ENCODE peak calls at places on chromosomes 7 and 10, in four cellular contexts. One of them, this sample, is unnamed.

GRCh38 chr10:21172774-21173432 is 275.8 kb upstream of the NEBL start:
- DNase-seq in NCI-H2081 treated with DMSO at 0.1 percent for 48 hours: no peak
- DNase-seq in astrocyte of the spinal cord: no peak
- DNase-seq in dorsolateral prefrontal cortex: peak
- DNase-seq in this sample: peak

GRCh38 chr7:131249003-131249402 is 78.7 kb upstream of the MKLN1 start:
- DNase-seq in NCI-H2081 treated with DMSO at 0.1 percent for 48 hours: no peak
- DNase-seq in astrocyte of the spinal cord: peak
- DNase-seq in dorsolateral prefrontal cortex: no peak
- DNase-seq in this sample: peak

GRCh38 chr7:106858618-106859532 is 6.2 kb upstream of the PIK3CG start:
- DNase-seq in NCI-H2081 treated with DMSO at 0.1 percent for 48 hours: no peak
- DNase-seq in astrocyte of the spinal cord: no peak
- DNase-seq in dorsolateral prefrontal cortex: no peak
- DNase-seq in this sample: no peak

GRCh38 chr7:28516390-28517145 is 104.2 kb downstream of the CREB5 start:
- DNase-seq in NCI-H2081 treated with DMSO at 0.1 percent for 48 hours: no peak
- DNase-seq in astrocyte of the spinal cord: no peak
- DNase-seq in dorsolateral prefrontal cortex: no peak
- DNase-seq in this sample: no peak

GRCh38 chr10:26449726-26450125 is 11.6 kb downstream of the APBB1IP start:
- DNase-seq in NCI-H2081 treated with DMSO at 0.1 percent for 48 hours: no peak
- DNase-seq in astrocyte of the spinal cord: no peak
- DNase-seq in dorsolateral prefrontal cortex: no peak
- DNase-seq in this sample: no peak

GRCh38 chr10:42640610-42641229 is 2.4 kb upstream of the ZNF33B start:
- DNase-seq in NCI-H2081 treated with DMSO at 0.1 percent for 48 hours: no peak
- DNase-seq in astrocyte of the spinal cord: no peak
- DNase-seq in dorsolateral prefrontal cortex: no peak
- DNase-seq in this sample: no peak

GRCh38 chr7:30843741-30844482 is 67.7 kb upstream of the AQP1 start:
- DNase-seq in NCI-H2081 treated with DMSO at 0.1 percent for 48 hours: no peak
- DNase-seq in astrocyte of the spinal cord: no peak
- DNase-seq in dorsolateral prefrontal cortex: no peak
- DNase-seq in this sample: no peak

GRCh38 chr10:13299437-13300287 is at the start of gene PHYH:
- DNase-seq in NCI-H2081 treated with DMSO at 0.1 percent for 48 hours: no peak
- DNase-seq in astrocyte of the spinal cord: peak
- DNase-seq in dorsolateral prefrontal cortex: peak
- DNase-seq in this sample: peak

GRCh38 chr10:78864761-78865517 is 203.8 kb upstream of the ZMIZ1 start:
- DNase-seq in NCI-H2081 treated with DMSO at 0.1 percent for 48 hours: no peak
- DNase-seq in astrocyte of the spinal cord: no peak
- DNase-seq in dorsolateral prefrontal cortex: peak
- DNase-seq in this sample: no peak

GRCh38 chr7:112023786-112024185 is 182.4 kb downstream of the DOCK4 start:
- DNase-seq in NCI-H2081 treated with DMSO at 0.1 percent for 48 hours: no peak
- DNase-seq in astrocyte of the spinal cord: no peak
- DNase-seq in dorsolateral prefrontal cortex: no peak
- DNase-seq in this sample: no peak

GRCh38 chr10:117740696-117741222 is 198.2 kb downstream of the EMX2 start:
- DNase-seq in NCI-H2081 treated with DMSO at 0.1 percent for 48 hours: no peak
- DNase-seq in astrocyte of the spinal cord: no peak
- DNase-seq in dorsolateral prefrontal cortex: no peak
- DNase-seq in this sample: no peak

GRCh38 chr7:33716581-33717477 is 188.5 kb upstream of the BMPER start:
- DNase-seq in NCI-H2081 treated with DMSO at 0.1 percent for 48 hours: no peak
- DNase-seq in astrocyte of the spinal cord: peak
- DNase-seq in dorsolateral prefrontal cortex: no peak
- DNase-seq in this sample: peak

GRCh38 chr10:101687088-101687487 is 7.9 kb downstream of the FBXW4 start:
- DNase-seq in NCI-H2081 treated with DMSO at 0.1 percent for 48 hours: no peak
- DNase-seq in astrocyte of the spinal cord: peak
- DNase-seq in dorsolateral prefrontal cortex: no peak
- DNase-seq in this sample: no peak

GRCh38 chr10:126060232-126060935 is 164.0 kb downstream of the FANK1 start:
- DNase-seq in NCI-H2081 treated with DMSO at 0.1 percent for 48 hours: no peak
- DNase-seq in astrocyte of the spinal cord: peak
- DNase-seq in dorsolateral prefrontal cortex: no peak
- DNase-seq in this sample: peak

GRCh38 chr10:97321032-97321806 is 2.1 kb downstream of the FRAT1 start:
- DNase-seq in NCI-H2081 treated with DMSO at 0.1 percent for 48 hours: no peak
- DNase-seq in astrocyte of the spinal cord: no peak
- DNase-seq in dorsolateral prefrontal cortex: peak
- DNase-seq in this sample: no peak

GRCh38 chr10:36681751-36682633 is 443.4 kb upstream of the ANKRD30A start:
- DNase-seq in NCI-H2081 treated with DMSO at 0.1 percent for 48 hours: no peak
- DNase-seq in astrocyte of the spinal cord: peak
- DNase-seq in dorsolateral prefrontal cortex: no peak
- DNase-seq in this sample: no peak

GRCh38 chr7:89091550-89091949 is 296.0 kb upstream of the TEX47 start:
- DNase-seq in NCI-H2081 treated with DMSO at 0.1 percent for 48 hours: no peak
- DNase-seq in astrocyte of the spinal cord: no peak
- DNase-seq in dorsolateral prefrontal cortex: no peak
- DNase-seq in this sample: no peak

GRCh38 chr10:51100221-51100620 is 25.9 kb downstream of the PRKG1 start:
- DNase-seq in NCI-H2081 treated with DMSO at 0.1 percent for 48 hours: no peak
- DNase-seq in astrocyte of the spinal cord: no peak
- DNase-seq in dorsolateral prefrontal cortex: no peak
- DNase-seq in this sample: peak

GRCh38 chr10:63798599-63799498 is 277.6 kb downstream of the REEP3 start:
- DNase-seq in NCI-H2081 treated with DMSO at 0.1 percent for 48 hours: no peak
- DNase-seq in astrocyte of the spinal cord: peak
- DNase-seq in dorsolateral prefrontal cortex: no peak
- DNase-seq in this sample: peak

This sample was measured in choroid plexus epithelial cell.